ENCODE peak calls at places on chromosomes 12 and 14, in seven cellular contexts. J is NCI-H1092, P is right cardiac atrium, Y is GM04504, I is anterior cingulate cortex, Q is HTR-8/SVneo, B is endothelial cell of umbilical vein. V is an unnamed sample.

GRCh38 chr14:54815016-54815415 is 87.6 kb downstream of the GCH1 start:
- DNase-seq in J (no peak), P (peak), Y (no peak), I (no peak), Q (no peak), B (no peak), V (no peak)

GRCh38 chr14:100330007-100330344 is 6.8 kb downstream of the SLC25A47 start:
- DNase-seq in J (no peak), P (no peak), Y (no peak), I (no peak), Q (no peak), B (no peak), V (no peak)

GRCh38 chr12:56987551-56988053 is 18.7 kb downstream of the ZBTB39 start:
- DNase-seq in J (peak), P (peak), Y (peak), I (peak), Q (peak), B (peak), V (peak)

GRCh38 chr12:89316705-89317139 is 35.6 kb downstream of the DUSP6 start:
- DNase-seq in J (no peak), P (no peak), Y (no peak), I (no peak), Q (no peak), B (no peak), V (no peak)

GRCh38 chr12:76533331-76533730 is 26.2 kb downstream of the OSBPL8 start:
- DNase-seq in J (no peak), P (no peak), Y (no peak), I (no peak), Q (no peak), B (no peak), V (no peak)

GRCh38 chr12:52168019-52168717 is 23.6 kb downstream of the KRT80 start:
- DNase-seq in J (no peak), P (no peak), Y (no peak), I (no peak), Q (no peak), B (peak), V (no peak)

GRCh38 chr14:75303415-75303814 is 24.8 kb downstream of the FOS start:
- DNase-seq in J (peak), P (peak), Y (no peak), I (peak), Q (peak), B (peak), V (no peak)

GRCh38 chr14:103551338-103551762 is 11.1 kb downstream of the BAG5 start:
- DNase-seq in J (no peak), P (peak), Y (no peak), I (peak), Q (no peak), B (no peak), V (no peak)

GRCh38 chr12:27610380-27610779 is 85.9 kb upstream of the REP15 start:
- DNase-seq in J (no peak), P (no peak), Y (no peak), I (no peak), Q (peak), B (peak), V (no peak)

GRCh38 chr14:105420976-105421674 is 1.5 kb downstream of the MTA1 start:
- DNase-seq in J (no peak), P (peak), Y (no peak), I (no peak), Q (no peak), B (no peak), V (no peak)

GRCh38 chr14:72682188-72682587 is 211.7 kb downstream of the DPF3 start:
- DNase-seq in J (no peak), P (no peak), Y (peak), I (no peak), Q (no peak), B (no peak), V (no peak)

GRCh38 chr12:117724545-117724944 is 244.2 kb downstream of the KSR2 start:
- DNase-seq in J (no peak), P (no peak), Y (no peak), I (no peak), Q (no peak), B (peak), V (no peak)

GRCh38 chr14:30921788-30922187 is 47.4 kb downstream of the COCH start:
- DNase-seq in J (no peak), P (no peak), Y (no peak), I (no peak), Q (no peak), B (no peak), V (no peak)

GRCh38 chr12:40224439-40225291 is at the start of gene LRRK2:
- DNase-seq in J (no peak), P (peak), Y (peak), I (peak), Q (peak), B (peak), V (peak)

GRCh38 chr14:48973136-48973535 is 613.0 kb downstream of the RPS29 start:
- DNase-seq in J (no peak), P (no peak), Y (no peak), I (no peak), Q (no peak), B (no peak), V (no peak)

GRCh38 chr12:29035112-29035511 is 114.0 kb upstream of the FAR2 start:
- DNase-seq in J (no peak), P (no peak), Y (no peak), I (no peak), Q (no peak), B (no peak), V (no peak)

GRCh38 chr14:101997429-101998336 is 33.3 kb downstream of the DYNC1H1 start:
- DNase-seq in J (no peak), P (no peak), Y (no peak), I (no peak), Q (no peak), B (no peak), V (no peak)

GRCh38 chr14:85534914-85535313 is 5.0 kb downstream of the FLRT2 start:
- DNase-seq in J (no peak), P (no peak), Y (no peak), I (peak), Q (no peak), B (peak), V (no peak)

GRCh38 chr14:22761734-22762133 is 4.8 kb upstream of the OXA1L start:
- DNase-seq in J (no peak), P (no peak), Y (no peak), I (no peak), Q (no peak), B (no peak), V (no peak)

GRCh38 chr14:74348241-74348734 is at the start of gene VRTN:
- DNase-seq in J (no peak), P (no peak), Y (no peak), I (no peak), Q (no peak), B (no peak), V (no peak)

GRCh38 chr12:33322519-33322918 is 117.1 kb downstream of the SYT10 start:
- DNase-seq in J (no peak), P (no peak), Y (no peak), I (no peak), Q (no peak), B (no peak), V (no peak)

GRCh38 chr14:105525861-105526780 is at the start of gene TMEM121:
- DNase-seq in J (no peak), P (peak), Y (no peak), I (no peak), Q (no peak), B (no peak), V (peak)

GRCh38 chr12:2608608-2608945 is 186.2 kb upstream of the FKBP4 start:
- DNase-seq in J (no peak), P (no peak), Y (no peak), I (no peak), Q (no peak), B (no peak), V (no peak)

GRCh38 chr14:95196268-95196667 is 38.9 kb upstream of the DICER1 start:
- DNase-seq in J (no peak), P (no peak), Y (no peak), I (no peak), Q (no peak), B (no peak), V (no peak)

GRCh38 chr12:106152334-106152733 is 13.6 kb upstream of the NUAK1 start:
- DNase-seq in J (peak), P (no peak), Y (no peak), I (no peak), Q (no peak), B (no peak), V (no peak)

GRCh38 chr12:12718853-12719252 is 1.7 kb downstream of the CDKN1B start:
- DNase-seq in J (no peak), P (no peak), Y (no peak), I (no peak), Q (no peak), B (peak), V (no peak)

GRCh38 chr12:71627438-71628002 is 36.1 kb downstream of the ZFC3H1 start:
- DNase-seq in J (no peak), P (no peak), Y (no peak), I (no peak), Q (no peak), B (peak), V (no peak)

GRCh38 chr12:124694250-124694649 is 126.8 kb upstream of the NCOR2 start:
- DNase-seq in J (no peak), P (peak), Y (no peak), I (no peak), Q (no peak), B (no peak), V (no peak)

GRCh38 chr12:21371050-21371449 is 1.7 kb upstream of the IAPP start:
- DNase-seq in J (no peak), P (no peak), Y (no peak), I (no peak), Q (no peak), B (no peak), V (no peak)

GRCh38 chr12:131944601-131945251 is 5.0 kb upstream of the EP400 start:
- DNase-seq in J (no peak), P (no peak), Y (no peak), I (no peak), Q (no peak), B (no peak), V (peak)

GRCh38 chr12:6450091-6450868 is 1.6 kb upstream of the TAPBPL start:
- DNase-seq in J (no peak), P (no peak), Y (no peak), I (no peak), Q (no peak), B (no peak), V (no peak)

GRCh38 chr12:96070670-96071279 is 35.4 kb upstream of the LTA4H start:
- DNase-seq in J (no peak), P (no peak), Y (no peak), I (no peak), Q (no peak), B (peak), V (no peak)

GRCh38 chr14:102778616-102779351 is 1.5 kb downstream of the TRAF3 start:
- DNase-seq in J (no peak), P (no peak), Y (no peak), I (no peak), Q (no peak), B (peak), V (no peak)

GRCh38 chr12:96143392-96143791 is 50.8 kb upstream of the ELK3 start:
- DNase-seq in J (no peak), P (no peak), Y (no peak), I (no peak), Q (no peak), B (no peak), V (no peak)

GRCh38 chr12:31234053-31234835 is 91.7 kb downstream of the SINHCAF start:
- DNase-seq in J (peak), P (no peak), Y (no peak), I (no peak), Q (no peak), B (no peak), V (no peak)

GRCh38 chr14:64363265-64363840 is 24.8 kb upstream of the MTHFD1 start:
- DNase-seq in J (no peak), P (no peak), Y (no peak), I (no peak), Q (no peak), B (peak), V (no peak)

GRCh38 chr14:102654298-102654697 is 61.8 kb downstream of the RCOR1 start:
- DNase-seq in J (no peak), P (no peak), Y (no peak), I (peak), Q (no peak), B (no peak), V (no peak)

GRCh38 chr14:30291216-30291615 is 267.7 kb upstream of the G2E3 start:
- DNase-seq in J (no peak), P (no peak), Y (peak), I (no peak), Q (no peak), B (no peak), V (no peak)

V was measured in mesothelial cell of epicardium.